ENCODE peak calls at places on chromosome 7, in six cellular contexts. X is HepG2, H is K562, V is SK-N-SH, K is GM12878, R is H1. G is an unnamed sample.

GRCh38 chr7:351681-352480 is 61.9 kb downstream of the FOXL3 start:
- DNase-seq in X (no peak), H (no peak), V (no peak), K (no peak), R (no peak), G (no peak)

GRCh38 chr7:149787428-149788299 is 14.3 kb upstream of the ZNF467 start:
- DNase-seq in X (no peak), H (peak; percentile 88), V (peak; percentile 82), K (no peak), R (peak; percentile 72), G (no peak)

GRCh38 chr7:70384891-70385290 is 747.1 kb upstream of the GALNT17 start:
- DNase-seq in X (no peak), H (no peak), V (no peak), K (no peak), R (no peak), G (no peak)

GRCh38 chr7:15007507-15007906 is 105.0 kb upstream of the DGKB start:
- DNase-seq in X (peak; percentile 3), H (no peak), V (peak; percentile 1), K (no peak), R (peak; percentile 54), G (no peak)

GRCh38 chr7:22333680-22334141 is 23.2 kb downstream of the RAPGEF5 start:
- DNase-seq in X (no peak), H (no peak), V (no peak), K (no peak), R (no peak), G (no peak)

GRCh38 chr7:55111007-55111406 is 92.2 kb downstream of the EGFR start:
- DNase-seq in X (no peak), H (no peak), V (no peak), K (no peak), R (no peak), G (no peak)

GRCh38 chr7:117495313-117495712 is 15.5 kb downstream of the CFTR start:
- DNase-seq in X (no peak), H (no peak), V (no peak), K (no peak), R (no peak), G (no peak)

GRCh38 chr7:2923291-2923781 is 79.2 kb upstream of the GNA12 start:
- DNase-seq in X (no peak), H (no peak), V (no peak), K (no peak), R (no peak), G (no peak)

GRCh38 chr7:123624527-123625183 is 23.0 kb downstream of the ASB15 start:
- DNase-seq in X (peak; percentile 47), H (peak; percentile 76), V (peak; percentile 35), K (peak; percentile 25), R (peak; percentile 83), G (peak; percentile 37)
- TF ChIP-seq GABPA in X (no peak), H (no peak), V (no peak), K (no peak), R (no peak), G (no peak)

GRCh38 chr7:151682831-151683614 is 163.3 kb upstream of the RHEB start:
- DNase-seq in X (no peak), H (no peak), V (no peak), K (no peak), R (no peak), G (no peak)
- H3K27ac ChIP-seq in X (no peak overlapping the region), H (no peak overlapping the region), V (no peak overlapping the region), K (no peak overlapping the region), R (no peak overlapping the region), G (no peak overlapping the region)

GRCh38 chr7:127904706-127905056 is 126.6 kb downstream of the LRRC4 start:
- DNase-seq in X (no peak), H (no peak), V (no peak), K (no peak), R (no peak), G (no peak)
- TF ChIP-seq GABPA in X (no peak), H (no peak), V (no peak), K (no peak), R (no peak), G (no peak)

GRCh38 chr7:77481615-77482014 is 55.5 kb upstream of the PTPN12 start:
- DNase-seq in X (no peak), H (no peak), V (no peak), K (no peak), R (no peak), G (no peak)
- H3K27ac ChIP-seq in X (peak overlapping the region; percentile 62), H (no peak overlapping the region), V (no peak overlapping the region), K (no peak overlapping the region), R (no peak overlapping the region), G (peak overlapping the region; percentile 77)

GRCh38 chr7:44791278-44792219 is 4.9 kb upstream of the PPIA start:
- DNase-seq in X (peak; percentile 57), H (no peak), V (no peak), K (no peak), R (no peak), G (no peak)
- TF ChIP-seq GABPA in X (no peak), H (no peak), V (no peak), K (no peak), R (no peak), G (no peak)

GRCh38 chr7:13259908-13260307 is 572.5 kb downstream of the ARL4A start:
- DNase-seq in X (no peak), H (no peak), V (no peak), K (no peak), R (no peak), G (no peak)
- H3K27ac ChIP-seq in X (no peak overlapping the region), H (no peak overlapping the region), V (no peak overlapping the region), K (no peak overlapping the region), R (no peak overlapping the region), G (no peak overlapping the region)

GRCh38 chr7:5435291-5436002 is 11.8 kb upstream of the TNRC18 start:
- DNase-seq in X (no peak), H (no peak), V (no peak), K (peak; percentile 41), R (no peak), G (no peak)
- TF ChIP-seq GABPA in X (no peak), H (no peak), V (no peak), K (no peak), R (no peak), G (no peak)

G was measured in HL-60.